ENCODE peak calls at places on chromosomes 4 and X, in five cellular contexts. E is thyroid gland, Z is glutamatergic neuron, H is Peyer's patch, X is AG09319. S is an unnamed sample.

GRCh38 chrX:133989993-133990392 is 4.6 kb upstream of the GPC3 start:
- DNase-seq in X (no peak), Z (no peak), H (no peak), E (no peak), S (no peak)

GRCh38 chr4:1029957-1030520 is 18.6 kb downstream of the FGFRL1 start:
- DNase-seq in H (no peak), E (no peak), X (no peak), Z (no peak), S (no peak)

GRCh38 chr4:152356428-152357034 is 179.4 kb downstream of the FBXW7 start:
- DNase-seq in E (no peak), Z (no peak), H (no peak), X (no peak), S (peak; percentile 24)

GRCh38 chr4:150828159-150828558 is 186.9 kb downstream of the LRBA start:
- DNase-seq in H (peak; percentile 64), E (no peak), Z (no peak), X (no peak), S (no peak)

GRCh38 chr4:17013382-17014006 is 115.0 kb upstream of the LDB2 start:
- DNase-seq in H (no peak), X (no peak), Z (no peak), E (no peak), S (no peak)

GRCh38 chrX:114580336-114580735 is 3.5 kb upstream of the HTR2C start:
- DNase-seq in X (no peak), H (no peak), E (no peak), Z (no peak), S (peak; percentile 1)

GRCh38 chr4:58849026-58849425 is 1738.8 kb upstream of the IGFBP7 start:
- DNase-seq in E (no peak), Z (no peak), H (no peak), X (no peak), S (no peak)

GRCh38 chr4:37908488-37909343 is 17.8 kb downstream of the TBC1D1 start:
- DNase-seq in X (no peak), H (no peak), E (no peak), Z (no peak), S (peak; percentile 26)

GRCh38 chr4:173189117-173189693 is 20.6 kb downstream of the GALNT7 start:
- DNase-seq in X (no peak), E (no peak), H (no peak), Z (no peak), S (no peak)

GRCh38 chr4:110970642-110971041 is 347.8 kb upstream of the PITX2 start:
- DNase-seq in H (no peak), X (no peak), Z (peak; percentile 65), E (no peak), S (peak; percentile 68)

GRCh38 chrX:102126863-102127262 is 1.4 kb downstream of the TCEAL2 start:
- DNase-seq in X (no peak), Z (no peak), E (no peak), H (no peak), S (no peak)

DNA sequence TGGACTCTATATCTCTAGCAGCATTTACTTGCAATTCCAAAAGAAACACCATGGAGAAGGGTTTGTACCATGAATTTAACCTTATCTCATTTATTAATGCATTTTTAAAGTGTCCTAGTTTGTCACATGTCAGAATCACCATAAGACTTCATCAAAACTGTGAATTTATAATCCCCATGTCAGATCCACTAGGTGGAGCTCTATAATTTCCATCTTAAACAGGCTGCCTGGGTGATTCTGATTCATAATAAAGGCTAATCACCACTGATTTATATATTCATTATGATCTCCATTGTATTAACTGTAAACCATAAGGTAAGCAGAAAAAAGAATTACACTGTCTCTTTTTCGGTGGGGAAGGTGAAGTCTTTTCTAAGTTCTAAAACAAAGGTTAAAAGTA is 4.0 kb downstream of the TCEAL2 start:
- DNase-seq in X (no peak), E (no peak), H (no peak), Z (no peak), S (peak; percentile 25)
- TF ChIP-seq CTCF in X (peak; percentile 42), E (peak; percentile 34), H (peak; percentile 8), Z (peak; percentile 21), S (peak; percentile 46)

DNA sequence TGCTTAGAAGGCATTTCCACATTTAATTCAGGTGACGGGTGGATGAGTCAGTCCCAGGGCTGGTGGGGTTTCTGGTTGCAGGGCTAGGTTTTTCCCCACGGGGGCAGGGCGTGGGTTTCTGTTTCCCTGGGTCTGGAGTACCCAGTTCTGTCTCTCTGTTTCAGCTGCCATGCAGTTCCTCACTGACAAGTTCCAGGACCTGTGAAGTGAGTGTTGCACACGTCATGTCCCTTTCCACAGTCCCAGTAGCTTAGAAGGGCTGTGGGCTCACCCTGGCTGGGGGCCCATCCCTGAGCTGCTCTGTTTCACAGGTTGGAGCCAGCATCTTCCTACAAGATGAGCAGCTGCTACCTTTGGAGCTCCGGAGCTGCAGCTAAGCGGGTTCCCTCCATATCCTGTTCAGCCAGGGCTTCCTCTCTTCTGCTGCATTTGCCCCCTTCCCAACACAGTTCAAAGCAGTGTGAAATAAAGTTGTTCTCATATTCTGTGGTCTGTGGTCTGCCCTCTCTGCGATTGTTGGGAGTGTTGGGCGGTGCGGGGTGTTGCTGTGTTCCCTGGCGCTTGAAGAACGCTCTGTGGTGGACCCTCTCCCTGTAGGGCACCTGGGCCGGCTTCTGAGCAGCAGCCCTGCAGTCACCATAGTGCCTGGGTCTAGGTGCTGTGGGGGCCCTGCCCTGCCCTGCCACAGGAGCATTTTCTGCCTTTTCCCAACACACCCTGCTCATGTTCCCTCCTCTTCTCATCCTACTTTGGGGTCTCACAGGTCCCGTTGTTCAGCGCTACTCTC is 3.9 kb downstream of the LOC101059915 start:
- DNase-seq in H (no peak), Z (no peak), X (no peak), E (no peak), S (no peak)
- TF ChIP-seq CTCF in H (no peak), Z (no peak), X (no peak), E (no peak), S (no peak)

GRCh38 chrX:3160771-3161170 is 119.5 kb downstream of the ARSF start:
- DNase-seq in H (no peak), Z (no peak), E (no peak), X (no peak), S (no peak)
- TF ChIP-seq CTCF in H (no peak), Z (no peak), E (no peak), X (no peak), S (no peak)

GRCh38 chr4:72468904-72469502 is 100.0 kb downstream of the ADAMTS3 start:
- DNase-seq in X (no peak), Z (no peak), H (no peak), E (no peak), S (peak; percentile 54)
- TF ChIP-seq CTCF in X (peak; percentile 42), Z (peak; percentile 80), H (peak; percentile 42), E (peak; percentile 55), S (peak; percentile 55)

GRCh38 chr4:20773144-20773997 is 73.1 kb downstream of the PACRGL start:
- DNase-seq in H (no peak), X (peak; percentile 7), Z (peak; percentile 45), E (peak; percentile 41), S (peak; percentile 75)
- TF ChIP-seq CTCF in H (peak; percentile 58), X (peak; percentile 74), Z (peak; percentile 81), E (peak; percentile 65), S (peak; percentile 64)

GRCh38 chr4:60952921-60953320 is 247.2 kb upstream of the ADGRL3 start:
- DNase-seq in E (no peak), X (no peak), H (no peak), Z (no peak), S (no peak)
- TF ChIP-seq CTCF in E (no peak), X (no peak), H (no peak), Z (no peak), S (no peak)

GRCh38 chr4:161647757-161648156 is 516.0 kb downstream of the FSTL5 start:
- DNase-seq in X (no peak), H (no peak), E (no peak), Z (no peak), S (no peak)

GRCh38 chr4:161642708-161643107 is 521.1 kb downstream of the FSTL5 start:
- DNase-seq in X (no peak), Z (no peak), H (no peak), E (no peak), S (peak; percentile 7)
- TF ChIP-seq CTCF in X (no peak), Z (peak; percentile 20), H (peak; percentile 21), E (no peak), S (peak; percentile 16)

DNA sequence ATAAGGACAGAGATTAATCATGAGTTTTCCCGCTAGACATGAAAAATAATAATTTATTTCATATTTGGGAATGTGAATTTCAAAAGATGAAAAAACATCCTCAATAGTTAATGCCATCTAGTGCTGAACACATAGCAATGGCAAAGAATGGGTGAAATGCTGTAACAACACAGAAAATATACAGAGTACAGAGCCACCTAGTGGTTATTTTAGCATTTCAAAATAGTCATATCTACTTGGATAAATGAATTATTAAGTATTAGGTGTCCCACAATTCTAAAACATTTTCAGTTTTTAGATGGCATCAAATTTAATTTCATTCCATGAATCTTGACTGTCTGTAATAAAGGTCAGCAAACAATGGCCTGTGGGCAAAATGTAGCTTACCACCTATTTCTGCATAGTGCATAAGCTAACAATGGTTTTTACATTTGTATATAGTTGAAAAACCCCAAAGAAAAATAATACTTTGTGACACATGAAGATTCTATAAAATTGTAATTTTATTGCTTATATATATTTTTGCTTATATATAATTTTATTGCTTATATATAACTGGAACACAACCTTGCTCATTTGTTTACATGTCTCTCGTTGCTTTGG is 99.3 kb upstream of the FAM47C start:
- DNase-seq in X (peak; percentile 2), E (no peak), H (no peak), Z (no peak), S (peak; percentile 53)
- TF ChIP-seq CTCF in X (peak; percentile 45), E (peak; percentile 40), H (peak; percentile 21), Z (peak; percentile 70), S (peak; percentile 48)

GRCh38 chr4:75723802-75724065 is 643 bp upstream of the USO1 start:
- DNase-seq in H (no peak), Z (no peak), E (no peak), X (no peak), S (no peak)

GRCh38 chr4:75726577-75726976 is 2.2 kb downstream of the USO1 start:
- DNase-seq in X (no peak), H (no peak), E (peak; percentile 16), Z (no peak), S (no peak)

GRCh38 chr4:75723117-75723801 is 1.1 kb upstream of the USO1 start:
- DNase-seq in H (no peak), E (no peak), Z (no peak), X (no peak), S (peak; percentile 42)

GRCh38 chr4:75724066-75724866 is at the start of gene USO1:
- DNase-seq in Z (peak; percentile 100), E (peak; percentile 98), H (peak; percentile 97), X (peak; percentile 99), S (peak; percentile 98)

DNA sequence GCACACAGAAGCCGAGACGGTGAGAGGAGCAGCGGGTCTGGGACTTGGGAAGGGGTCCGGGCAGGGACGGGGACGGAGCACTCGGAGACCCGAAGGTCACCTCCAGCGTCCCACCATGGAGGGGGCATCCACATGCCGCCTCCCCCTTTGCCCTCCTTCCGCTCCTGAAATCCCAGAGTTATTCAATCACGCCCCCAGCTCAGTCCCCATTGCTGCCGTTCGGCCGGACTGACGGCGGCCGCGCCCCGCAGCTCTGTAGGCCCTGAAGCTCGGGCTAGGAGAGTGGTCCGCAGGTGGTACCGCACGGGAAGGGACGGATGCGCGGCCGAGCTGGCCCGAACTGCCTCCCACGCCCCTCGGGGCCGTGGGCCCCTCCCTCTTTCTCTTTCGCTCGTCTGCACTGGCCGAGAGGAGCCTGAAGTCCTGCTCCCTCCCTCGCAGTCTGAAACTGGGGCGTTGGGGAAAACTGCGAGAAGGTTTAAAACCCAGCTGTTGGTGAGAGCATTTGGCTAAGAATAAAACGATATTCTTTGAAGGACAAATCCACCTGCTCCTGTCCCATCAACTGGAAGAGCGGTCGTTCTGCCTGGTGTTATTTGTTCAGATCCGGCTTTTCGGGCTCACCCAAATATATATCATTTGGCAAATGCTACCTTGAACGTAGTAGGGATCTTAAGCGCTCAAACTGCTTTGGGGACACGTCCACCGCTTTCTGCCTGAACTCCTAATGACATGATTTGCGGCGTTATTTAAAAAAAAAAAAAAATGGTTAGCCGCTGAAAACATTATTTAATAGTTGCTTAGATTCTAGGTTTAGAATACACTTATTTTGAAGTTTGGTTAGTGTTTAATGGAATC is 719 bp downstream of the USO1 start:
- DNase-seq in E (peak; percentile 84), H (peak; percentile 56), Z (peak; percentile 87), X (no peak), S (peak; percentile 78)
- TF ChIP-seq CTCF in E (peak; percentile 9), H (no peak), Z (no peak), X (no peak), S (no peak)